ENCODE peak calls at places on chromosomes 13 and 19, in four cellular contexts. R is HL-60; V is central memory CD8-positive, alpha-beta T cell; S is stimulated activated CD4-positive, alpha-beta T cell treated with anti-CD3 and anti-CD28 coated beads, Interleukin-12 subunit alpha, Interleukin-12 subunit beta, amount 100 ng/mL, for 48 hours. G is an unnamed sample.

GRCh38 chr13:47299316-47299715 is 402.5 kb upstream of the HTR2A start:
- DNase-seq in R (no peak), V (no peak), S (no peak), G (no peak)

GRCh38 chr19:51123381-51124186 is 1.1 kb upstream of the SIGLEC9 start:
- DNase-seq in R (peak), V (peak), S (no peak), G (no peak)

GRCh38 chr13:59962343-59962742 is 201.4 kb downstream of the DIAPH3 start:
- DNase-seq in R (no peak), V (no peak), S (no peak), G (no peak)

GRCh38 chr13:106038752-106039151 is 496.7 kb downstream of the EFNB2 start:
- DNase-seq in R (no peak), V (no peak), S (no peak), G (no peak)

GRCh38 chr19:43784981-43785808 is 4.4 kb upstream of the KCNN4 start:
- DNase-seq in R (peak), V (peak), S (no peak), G (peak)

GRCh38 chr13:112688560-112689497 is 1.0 kb upstream of the ATP11A start:
- DNase-seq in R (peak), V (no peak), S (peak), G (no peak)

GRCh38 chr19:19410553-19411550 is 5.4 kb downstream of the GATAD2A start:
- DNase-seq in R (no peak), V (peak), S (no peak), G (no peak)

GRCh38 chr19:1351324-1351947 is 32.3 kb upstream of the NDUFS7 start:
- DNase-seq in R (no peak), V (no peak), S (no peak), G (no peak)

GRCh38 chr13:100594731-100595130 is 6.1 kb upstream of the GGACT start:
- DNase-seq in R (no peak), V (no peak), S (no peak), G (no peak)

GRCh38 chr13:109273326-109273751 is 513.0 kb downstream of the IRS2 start:
- DNase-seq in R (no peak), V (no peak), S (no peak), G (no peak)

GRCh38 chr13:41034862-41035261 is 15.7 kb upstream of the ELF1 start:
- DNase-seq in R (no peak), V (no peak), S (no peak), G (no peak)

GRCh38 chr13:36736119-36736726 is 62.4 kb downstream of the SERTM1 start:
- DNase-seq in R (peak), V (no peak), S (no peak), G (no peak)

GRCh38 chr19:16462757-16463250 is 9.0 kb downstream of the EPS15L1 start:
- DNase-seq in R (no peak), V (no peak), S (no peak), G (no peak)

GRCh38 chr13:42883771-42884170 is 102.4 kb downstream of the FAM216B start:
- DNase-seq in R (no peak), V (no peak), S (no peak), G (peak)

GRCh38 chr19:53598361-53598760 is 33.4 kb upstream of the DPRX start:
- DNase-seq in R (no peak), V (no peak), S (no peak), G (no peak)

GRCh38 chr19:3270908-3271307 is 46.4 kb downstream of the CELF5 start:
- DNase-seq in R (peak), V (peak), S (peak), G (peak)

GRCh38 chr13:109789262-109789661 is 2.9 kb upstream of the IRS2 start:
- DNase-seq in R (peak), V (no peak), S (no peak), G (peak)

GRCh38 chr19:5292453-5292842 is 48.2 kb downstream of the PTPRS start:
- DNase-seq in R (no peak), V (no peak), S (no peak), G (no peak)

GRCh38 chr19:2249880-2250764 is 999 bp downstream of the AMH start:
- DNase-seq in R (no peak), V (no peak), S (no peak), G (peak)

GRCh38 chr19:48513289-48514122 is 1.9 kb upstream of the LMTK3 start:
- DNase-seq in R (peak), V (peak), S (no peak), G (peak)

GRCh38 chr19:18832331-18833140 is 777 bp downstream of the UPF1 start:
- DNase-seq in R (peak), V (no peak), S (no peak), G (peak)

GRCh38 chr13:66520511-66521390 is 709.4 kb downstream of the PCDH9 start:
- DNase-seq in R (no peak), V (no peak), S (no peak), G (no peak)

GRCh38 chr19:7225741-7226140 is 68.5 kb downstream of the INSR start:
- DNase-seq in R (no peak), V (no peak), S (no peak), G (no peak)

GRCh38 chr19:13864513-13865242 is 12.3 kb upstream of the NANOS3 start:
- DNase-seq in R (no peak), V (no peak), S (no peak), G (no peak)

GRCh38 chr19:5485286-5485636 is 30.0 kb downstream of the ZNRF4 start:
- DNase-seq in R (no peak), V (no peak), S (no peak), G (no peak)

GRCh38 chr19:40191836-40192646 is 815 bp downstream of the MAP3K10 start:
- DNase-seq in R (no peak), V (no peak), S (no peak), G (peak)

GRCh38 chr13:110702591-110703526 is 3.1 kb downstream of the CARS2 start:
- DNase-seq in R (peak), V (no peak), S (no peak), G (no peak)